ENCODE peak calls at places on chromosomes 3 and 15, in five cellular contexts. H is trophoblast cell, Y is endodermal cell, M is GM23248, X is HCT116. S is an unnamed sample.

GRCh38 chr3:191568206-191568605 is 107.2 kb downstream of the PYDC2 start:
- DNase-seq in M (no peak), X (no peak), H (no peak), Y (no peak), S (no peak)

GRCh38 chr15:80609512-80609946 is 85.6 kb upstream of the ABHD17C start:
- DNase-seq in M (peak; percentile 14), X (no peak), H (no peak), Y (no peak), S (no peak)

GRCh38 chr3:150020527-150020926 is 49.8 kb upstream of the PFN2 start:
- DNase-seq in X (no peak), H (peak; percentile 65), Y (no peak), M (peak; percentile 73), S (no peak)

GRCh38 chr3:47897954-47898353 is 95.0 kb downstream of the DHX30 start:
- DNase-seq in M (no peak), Y (no peak), H (no peak), X (no peak), S (no peak)

GRCh38 chr3:50233176-50233575 is 2.8 kb upstream of the GNAI2 start:
- DNase-seq in X (no peak), Y (no peak), H (no peak), M (no peak), S (no peak)

GRCh38 chr15:101044625-101045235 is 125.6 kb downstream of the LRRK1 start:
- DNase-seq in M (no peak), H (no peak), X (no peak), Y (peak; percentile 35), S (no peak)

GRCh38 chr15:77702211-77702957 is 69.7 kb upstream of the LINGO1 start:
- DNase-seq in X (no peak), Y (peak; percentile 95), H (peak; percentile 10), M (peak; percentile 46), S (peak; percentile 49)

GRCh38 chr15:79364571-79365240 is 53.8 kb downstream of the TMED3 start:
- DNase-seq in H (no peak), M (no peak), X (no peak), Y (peak; percentile 53), S (no peak)

GRCh38 chr3:69226071-69226470 is 103.7 kb upstream of the LMOD3 start:
- DNase-seq in X (no peak), Y (no peak), H (no peak), M (no peak), S (no peak)

GRCh38 chr15:82307714-82308081 is 41.6 kb downstream of the GOLGA6L10 start:
- DNase-seq in M (no peak), H (no peak), X (no peak), Y (no peak), S (no peak)

GRCh38 chr3:147297756-147298155 is 108.6 kb downstream of the ZIC4 start:
- DNase-seq in Y (no peak), M (peak; percentile 10), H (no peak), X (no peak), S (no peak)

GRCh38 chr3:125644036-125645025 is 49.0 kb upstream of the OSBPL11 start:
- DNase-seq in M (peak; percentile 61), Y (no peak), X (no peak), H (peak; percentile 87), S (no peak)

GRCh38 chr15:45094358-45094730 is 19.6 kb downstream of the DUOX2 start:
- DNase-seq in H (no peak), Y (no peak), M (peak; percentile 10), X (no peak), S (no peak)

GRCh38 chr3:69368129-69368741 is 17.7 kb downstream of the FRMD4B start:
- DNase-seq in Y (no peak), H (peak; percentile 71), X (no peak), M (no peak), S (no peak)

GRCh38 chr15:41263891-41264351 is 32.9 kb downstream of the CHP1 start:
- DNase-seq in M (peak; percentile 4), Y (peak; percentile 82), H (no peak), X (no peak), S (peak; percentile 60)

GRCh38 chr15:82850731-82851130 is 41.3 kb downstream of the WHAMM start:
- DNase-seq in Y (no peak), X (no peak), H (no peak), M (no peak), S (no peak)

GRCh38 chr3:195068481-195069080 is 202.4 kb downstream of the XXYLT1 start:
- DNase-seq in Y (no peak), X (no peak), M (no peak), H (no peak), S (no peak)

GRCh38 chr3:87167634-87168456 is 59.3 kb upstream of the CHMP2B start:
- DNase-seq in H (peak; percentile 60), Y (peak; percentile 54), X (peak; percentile 46), M (peak; percentile 70), S (peak; percentile 42)

GRCh38 chr3:196080517-196080841 is 1.4 kb downstream of the TFRC start:
- DNase-seq in Y (no peak), X (no peak), M (no peak), H (no peak), S (no peak)

GRCh38 chr15:74789741-74790079 is 7.8 kb downstream of the CSK start:
- DNase-seq in M (no peak), X (no peak), Y (no peak), H (no peak), S (no peak)
- H3K4me3 ChIP-seq in M (no peak overlapping the region), X (no peak overlapping the region), Y (no peak overlapping the region), H (no peak overlapping the region), S (no peak overlapping the region)

GRCh38 chr3:111735271-111735758 is 123.8 kb upstream of the PHLDB2 start:
- DNase-seq in H (peak; percentile 79), M (peak; percentile 79), Y (no peak), X (peak; percentile 95), S (no peak)
- H3K9ac ChIP-seq in H (no peak overlapping the region), M (no peak overlapping the region), Y (peak overlapping the region; percentile 52), X (peak overlapping the region; percentile 58), S (no peak overlapping the region)

GRCh38 chr3:192915306-192915705 is 2.4 kb downstream of the MB21D2 start:
- DNase-seq in X (no peak), H (peak; percentile 8), Y (peak; percentile 72), M (peak; percentile 61), S (peak; percentile 40)
- H3K4me3 ChIP-seq in X (no peak overlapping the region), H (no peak overlapping the region), Y (peak overlapping the region; percentile 98), M (peak overlapping the region; percentile 96), S (no peak overlapping the region)

DNA sequence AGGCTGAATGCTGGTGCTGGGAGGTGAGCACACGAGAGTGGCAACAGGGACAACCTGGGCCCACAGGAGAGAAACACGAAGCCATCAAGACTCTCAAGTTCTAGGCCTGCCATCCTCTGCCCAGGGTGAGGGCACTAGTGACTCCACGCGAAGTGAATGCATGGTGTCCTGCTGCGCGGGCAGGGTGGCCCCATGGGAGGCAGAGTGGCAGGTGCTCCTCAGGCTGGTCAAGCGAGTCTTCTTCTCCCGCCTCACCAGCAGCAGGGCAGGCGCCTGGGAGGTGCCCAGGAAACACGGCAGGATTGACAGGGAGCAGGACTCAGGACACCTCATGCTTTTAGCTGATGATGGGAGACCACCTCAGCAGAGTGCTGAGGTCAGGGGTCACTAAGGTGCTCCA is 26.9 kb downstream of the STIMATE start:
- DNase-seq in X (no peak), H (no peak), Y (no peak), M (no peak), S (no peak)
- H3K9ac ChIP-seq in X (no peak overlapping the region), H (no peak overlapping the region), Y (no peak overlapping the region), M (no peak overlapping the region), S (no peak overlapping the region)

GRCh38 chr15:52805351-52806283 is 15.5 kb upstream of the ONECUT1 start:
- DNase-seq in Y (peak; percentile 84), H (no peak), X (no peak), M (peak; percentile 32), S (no peak)
- H3K4me3 ChIP-seq in Y (no peak overlapping the region), H (no peak overlapping the region), X (no peak overlapping the region), M (no peak overlapping the region), S (peak overlapping the region; percentile 47)

GRCh38 chr15:85759391-85759790 is 35.3 kb downstream of the KLHL25 start:
- DNase-seq in X (no peak), Y (no peak), H (no peak), M (no peak), S (no peak)
- H3K9ac ChIP-seq in X (no peak overlapping the region), Y (no peak overlapping the region), H (no peak overlapping the region), M (no peak overlapping the region), S (no peak overlapping the region)

GRCh38 chr3:42068303-42069088 is 22.7 kb upstream of the TRAK1 start:
- DNase-seq in Y (no peak), X (no peak), M (peak; percentile 48), H (no peak), S (no peak)

GRCh38 chr3:42071720-42072582 is 19.2 kb upstream of the TRAK1 start:
- DNase-seq in H (no peak), Y (peak; percentile 83), M (peak; percentile 80), X (no peak), S (no peak)

GRCh38 chr3:42072583-42072924 is 18.6 kb upstream of the TRAK1 start:
- DNase-seq in H (no peak), Y (no peak), X (no peak), M (no peak), S (no peak)

GRCh38 chr3:42070089-42070885 is 20.9 kb upstream of the TRAK1 start:
- DNase-seq in M (peak; percentile 36), Y (no peak), X (no peak), H (no peak), S (no peak)

DNA sequence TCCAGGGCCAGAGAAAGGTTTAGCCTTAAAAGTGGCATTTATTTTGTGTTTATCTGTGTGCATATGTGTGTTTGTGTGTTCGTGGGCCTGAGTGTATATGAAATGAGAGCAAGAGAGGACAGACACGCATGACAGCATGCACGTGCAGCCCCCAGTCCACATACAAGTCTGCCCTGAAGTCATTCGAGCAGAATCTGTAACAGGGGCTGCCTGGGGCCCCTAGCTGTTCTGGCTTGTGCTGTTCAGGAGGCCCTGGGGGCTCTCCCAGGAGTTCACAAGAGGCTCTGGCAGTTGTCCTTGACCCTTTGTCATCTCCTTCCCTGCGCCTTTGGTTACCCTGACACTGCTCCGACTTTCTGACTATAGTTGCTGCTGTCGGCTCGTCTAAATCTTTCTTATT is 18.2 kb upstream of the TRAK1 start:
- DNase-seq in Y (no peak), M (no peak), H (no peak), X (no peak), S (no peak)
- H3K4me3 ChIP-seq in Y (no peak overlapping the region), M (peak overlapping the region; percentile 65), H (no peak overlapping the region), X (no peak overlapping the region), S (no peak overlapping the region)

S was measured in NT2/D1.